ENCODE peak calls at places on chromosomes 16 and 17, in nine cellular contexts. J is OCI-LY7, V is NB4, O is choroid plexus epithelial cell, X is lower leg skin, Z is upper lobe of left lung, N is body of pancreas, R is GM13977, B is lung. A is an unnamed sample.

GRCh38 chr17:35969558-35970442 is 11.5 kb downstream of the CCL16 start:
- DNase-seq in V (peak; percentile 87), R (peak; percentile 66), Z (no peak), X (peak; percentile 75), J (peak; percentile 77), N (peak; percentile 85), B (peak; percentile 86), O (peak; percentile 89), A (peak; percentile 73)

GRCh38 chr16:69680358-69680757 is 46.0 kb downstream of the NQO1 start:
- DNase-seq in V (no peak), N (no peak), X (no peak), B (no peak), O (no peak), Z (no peak), J (no peak), R (no peak), A (no peak)

GRCh38 chr17:83053779-83054451 is 25.5 kb upstream of the METRNL start:
- DNase-seq in O (no peak), R (no peak), B (peak; percentile 67), Z (no peak), V (peak; percentile 91), N (no peak), J (peak; percentile 47), X (peak; percentile 65), A (no peak)

GRCh38 chr17:46191332-46192210 is 1.7 kb downstream of the KANSL1 start:
- DNase-seq in J (peak; percentile 49), X (peak; percentile 32), R (peak; percentile 44), Z (no peak), B (no peak), O (peak; percentile 36), V (peak; percentile 76), N (no peak), A (no peak)

GRCh38 chr17:601462-602303 is 113.0 kb downstream of the VPS53 start:
- DNase-seq in V (no peak), B (no peak), J (no peak), X (peak; percentile 24), R (no peak), O (peak; percentile 73), Z (no peak), N (no peak), A (no peak)

GRCh38 chr16:46736695-46737094 is 11.4 kb downstream of the MYLK3 start:
- DNase-seq in B (no peak), Z (no peak), N (no peak), V (no peak), O (peak; percentile 34), X (no peak), R (no peak), J (no peak), A (no peak)

GRCh38 chr16:63612462-63613227 is 1509.2 kb downstream of the CDH11 start:
- DNase-seq in R (no peak), X (no peak), N (no peak), J (no peak), O (no peak), Z (no peak), V (no peak), B (no peak), A (no peak)

GRCh38 chr16:68274441-68274840 is 10.1 kb downstream of the SLC7A6 start:
- DNase-seq in V (no peak), X (no peak), N (no peak), B (no peak), R (no peak), Z (no peak), J (no peak), O (no peak), A (no peak)

GRCh38 chr17:78316115-78316866 is 43.6 kb downstream of the SOCS3 start:
- DNase-seq in B (no peak), N (no peak), O (no peak), J (no peak), Z (no peak), V (no peak), X (no peak), R (peak; percentile 55), A (peak; percentile 59)

GRCh38 chr17:10226930-10227695 is 28.7 kb upstream of the GAS7 start:
- DNase-seq in O (peak; percentile 45), N (peak; percentile 19), R (peak; percentile 74), Z (peak; percentile 64), X (peak; percentile 27), J (peak; percentile 21), V (peak; percentile 74), B (peak; percentile 43), A (peak; percentile 86)

GRCh38 chr17:40071720-40072480 is 9.1 kb downstream of the THRA start:
- DNase-seq in R (no peak), X (peak; percentile 85), B (peak; percentile 84), O (no peak), Z (peak; percentile 86), N (peak; percentile 87), J (no peak), V (peak; percentile 40), A (no peak)

GRCh38 chr16:85281181-85281580 is 168.9 kb upstream of the CIBAR2 start:
- DNase-seq in V (no peak), R (no peak), N (no peak), X (no peak), O (no peak), Z (no peak), B (no peak), J (no peak), A (no peak)

GRCh38 chr16:82016268-82016667 is 5.0 kb upstream of the SDR42E1 start:
- DNase-seq in N (no peak), Z (no peak), V (peak; percentile 42), X (no peak), O (peak; percentile 84), B (no peak), J (no peak), R (no peak), A (no peak)

GRCh38 chr17:18119166-18119745 is 10.7 kb downstream of the MYO15A start:
- DNase-seq in O (no peak), X (no peak), Z (peak; percentile 81), R (no peak), V (no peak), J (no peak), N (no peak), B (no peak), A (no peak)

GRCh38 chr16:79752421-79752820 is 151.9 kb upstream of the MAF start:
- DNase-seq in R (no peak), B (no peak), J (no peak), V (no peak), N (no peak), X (no peak), O (no peak), Z (no peak), A (no peak)

GRCh38 chr17:17231621-17232302 is 5.2 kb downstream of the FLCN start:
- DNase-seq in X (no peak), R (no peak), O (no peak), B (no peak), Z (no peak), N (no peak), J (no peak), V (no peak), A (no peak)

GRCh38 chr17:41329279-41329925 is 13.9 kb upstream of the KRTAP17-1 start:
- DNase-seq in X (no peak), Z (peak; percentile 42), B (peak; percentile 50), V (peak; percentile 41), O (peak; percentile 63), J (peak; percentile 18), N (peak; percentile 23), R (no peak), A (no peak)
- TF ChIP-seq CTCF in X (no peak), Z (peak; percentile 58), B (peak; percentile 48), V (peak; percentile 62), O (peak; percentile 91), J (peak; percentile 67), N (peak; percentile 47), R (peak; percentile 64), A (peak; percentile 16)

DNA sequence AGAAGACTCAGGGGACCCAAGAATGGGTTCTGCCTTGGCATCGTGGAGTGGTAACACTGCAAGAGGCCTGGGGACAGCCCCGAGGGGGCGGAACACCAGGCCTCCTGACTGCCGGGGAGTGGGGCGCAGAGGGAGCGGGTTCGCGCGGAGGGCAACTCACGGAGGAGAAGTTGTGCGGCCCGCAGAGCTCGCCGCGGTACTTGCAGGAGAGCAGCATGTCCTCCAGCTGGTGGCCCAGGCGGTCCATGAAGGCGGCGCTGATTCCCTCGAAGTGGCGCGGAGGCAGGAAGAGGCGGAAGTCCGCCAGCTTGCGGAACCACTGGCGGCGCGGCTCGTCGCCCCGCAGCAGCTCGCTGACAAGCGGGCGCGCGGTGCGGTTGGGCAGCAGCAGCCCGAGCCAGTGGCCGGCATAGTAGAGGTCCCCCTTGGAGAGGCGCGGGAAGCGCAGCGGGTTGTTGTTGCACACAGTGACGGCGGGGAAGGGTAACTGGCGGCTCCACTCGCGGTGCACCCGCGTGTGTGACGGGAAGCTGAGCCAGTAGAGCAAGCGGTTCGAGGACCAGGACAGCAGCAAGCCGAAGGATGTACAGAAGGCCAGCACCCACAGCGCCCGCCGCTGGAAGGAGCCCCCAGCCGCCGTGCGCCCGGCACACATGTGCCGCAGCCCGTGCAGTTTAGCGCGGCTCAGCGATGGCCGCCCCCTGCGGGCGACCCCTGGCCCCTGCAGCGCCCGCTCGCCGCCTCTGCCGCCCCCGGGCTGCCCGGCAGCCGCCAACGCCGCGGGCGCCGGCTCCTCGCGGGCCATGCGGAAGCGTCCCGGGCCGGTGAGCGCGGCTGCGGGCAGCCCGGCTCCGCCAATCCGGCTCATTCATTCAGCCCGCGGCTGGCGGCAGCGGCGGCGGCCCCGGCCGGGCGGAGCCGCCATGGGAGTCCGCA is 1.6 kb downstream of the ASIC2 start:
- DNase-seq in N (no peak), X (no peak), J (no peak), R (peak; percentile 34), O (peak; percentile 20), V (no peak), Z (peak; percentile 84), B (no peak), A (peak; percentile 30)
- TF ChIP-seq CTCF in N (no peak), X (no peak), J (no peak), R (no peak), O (no peak), V (no peak), Z (no peak), B (no peak), A (no peak)

DNA sequence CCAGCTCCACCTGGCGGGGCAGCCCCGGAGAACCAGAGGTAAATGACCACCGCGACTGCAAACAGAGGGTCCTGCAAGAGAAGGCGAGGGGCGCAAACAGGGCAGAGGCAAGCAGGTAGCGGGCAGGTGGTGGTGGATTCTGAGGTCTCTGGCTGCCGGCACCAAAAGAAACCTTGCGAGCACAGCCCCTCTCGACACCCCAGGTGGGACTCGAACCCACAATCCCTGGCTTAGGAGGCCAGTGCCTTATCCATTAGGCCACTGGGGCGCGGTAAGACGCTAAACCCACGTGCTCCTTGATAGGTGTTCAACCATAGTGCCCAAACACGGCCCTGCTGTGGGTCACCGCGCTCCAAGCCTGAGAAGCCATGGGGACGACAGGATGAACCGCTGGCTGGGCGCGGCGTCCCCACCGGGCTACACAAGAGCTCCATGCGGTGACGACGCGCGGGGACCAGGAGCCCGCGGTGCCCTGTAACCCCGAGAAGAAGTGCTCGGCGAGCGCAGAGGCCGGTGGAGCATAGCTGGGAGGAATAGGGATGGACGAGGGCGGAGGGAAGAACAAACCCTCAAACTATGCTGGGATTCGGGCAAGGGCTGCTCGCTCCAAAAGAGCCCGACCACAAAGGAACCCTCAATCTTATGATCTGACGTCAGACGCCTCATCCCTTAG is 12.4 kb downstream of the ATP5PD start:
- DNase-seq in N (peak; percentile 90), Z (peak; percentile 91), B (peak; percentile 87), R (peak; percentile 83), J (peak; percentile 74), V (peak; percentile 90), X (peak; percentile 84), O (peak; percentile 90), A (peak; percentile 88)
- TF ChIP-seq CTCF in N (peak; percentile 24), Z (no peak), B (no peak), R (no peak), J (no peak), V (no peak), X (no peak), O (peak; percentile 39), A (no peak)

DNA sequence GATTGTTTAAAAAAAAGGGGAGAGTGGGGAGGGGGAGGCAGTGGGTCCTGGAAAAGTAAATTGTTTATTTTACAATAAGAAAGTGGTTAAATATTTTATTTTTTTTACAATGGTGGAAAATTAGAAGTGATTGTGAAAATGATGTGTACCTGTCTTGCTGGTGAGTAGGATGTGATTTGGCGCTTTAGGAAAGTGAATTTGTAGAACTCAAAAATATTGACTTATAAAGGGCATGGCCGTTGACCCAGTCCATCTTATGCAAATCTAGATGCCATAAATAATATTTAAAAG is 10.2 kb upstream of the CES1 start:
- DNase-seq in R (no peak), Z (no peak), X (no peak), O (no peak), V (no peak), N (no peak), J (no peak), B (no peak), A (no peak)
- TF ChIP-seq CTCF in R (no peak), Z (no peak), X (no peak), O (no peak), V (no peak), N (no peak), J (peak; percentile 64), B (no peak), A (no peak)

A was measured in GM13976.